ENCODE peak calls at places on chromosomes 5 and 9, in four cellular contexts. One of them, this sample, is unnamed.

GRCh38 chr5:123771715-123772114 is 259.7 kb downstream of the CSNK1G3 start:
- DNase-seq in GM23338: peak; percentile 10
- DNase-seq in cardiac muscle cell: no peak
- DNase-seq in stomach: no peak
- DNase-seq in this sample: no peak

GRCh38 chr5:57033103-57033502 is 81.2 kb upstream of the MIER3 start:
- DNase-seq in GM23338: no peak
- DNase-seq in cardiac muscle cell: no peak
- DNase-seq in stomach: peak; percentile 72
- DNase-seq in this sample: no peak

GRCh38 chr5:122656107-122656506 is 118.8 kb upstream of the SNX2 start:
- DNase-seq in GM23338: no peak
- DNase-seq in cardiac muscle cell: no peak
- DNase-seq in stomach: no peak
- DNase-seq in this sample: no peak

GRCh38 chr5:151189151-151189550 is 31.6 kb upstream of the ANXA6 start:
- DNase-seq in GM23338: no peak
- DNase-seq in cardiac muscle cell: no peak
- DNase-seq in stomach: no peak
- DNase-seq in this sample: no peak

GRCh38 chr5:36369092-36369737 is 67.5 kb upstream of the RANBP3L start:
- DNase-seq in GM23338: no peak
- DNase-seq in cardiac muscle cell: no peak
- DNase-seq in stomach: no peak
- DNase-seq in this sample: no peak

GRCh38 chr5:122864400-122864799 is 19.0 kb downstream of the SNX24 start:
- DNase-seq in GM23338: no peak
- DNase-seq in cardiac muscle cell: no peak
- DNase-seq in stomach: no peak
- DNase-seq in this sample: no peak

GRCh38 chr5:41087461-41087860 is 16.3 kb upstream of the MROH2B start:
- DNase-seq in GM23338: no peak
- DNase-seq in cardiac muscle cell: no peak
- DNase-seq in stomach: no peak
- DNase-seq in this sample: no peak

GRCh38 chr5:146409081-146409671 is 38.0 kb upstream of the TCERG1 start:
- DNase-seq in GM23338: no peak
- DNase-seq in cardiac muscle cell: no peak
- DNase-seq in stomach: no peak
- DNase-seq in this sample: no peak

GRCh38 chr5:68884144-68884754 is 209.6 kb upstream of the SLC30A5 start:
- DNase-seq in GM23338: no peak
- DNase-seq in cardiac muscle cell: no peak
- DNase-seq in stomach: no peak
- DNase-seq in this sample: no peak

GRCh38 chr5:111099058-111099778 is 7.1 kb downstream of the WDR36 start:
- DNase-seq in GM23338: no peak
- DNase-seq in cardiac muscle cell: no peak
- DNase-seq in stomach: no peak
- DNase-seq in this sample: no peak

GRCh38 chr5:154368041-154368800 is 77.6 kb upstream of the SAP30L start:
- DNase-seq in GM23338: peak; percentile 88
- DNase-seq in cardiac muscle cell: peak; percentile 23
- DNase-seq in stomach: no peak
- DNase-seq in this sample: peak; percentile 31

GRCh38 chr9:71253021-71253420 is 131.6 kb upstream of the TRPM3 start:
- DNase-seq in GM23338: no peak
- DNase-seq in cardiac muscle cell: no peak
- DNase-seq in stomach: no peak
- DNase-seq in this sample: no peak

GRCh38 chr5:131142970-131143617 is 22.0 kb downstream of the HINT1 start:
- DNase-seq in GM23338: no peak
- DNase-seq in cardiac muscle cell: no peak
- DNase-seq in stomach: no peak
- DNase-seq in this sample: no peak

GRCh38 chr9:125495137-125496119 is 211.6 kb downstream of the MAPKAP1 start:
- DNase-seq in GM23338: no peak
- DNase-seq in cardiac muscle cell: no peak
- DNase-seq in stomach: no peak
- DNase-seq in this sample: no peak

GRCh38 chr9:91178281-91179236 is 183.2 kb downstream of the AUH start:
- DNase-seq in GM23338: no peak
- DNase-seq in cardiac muscle cell: no peak
- DNase-seq in stomach: peak; percentile 26
- DNase-seq in this sample: peak; percentile 22

GRCh38 chr5:171850354-171850947 is 64.8 kb downstream of the SMIM23 start:
- DNase-seq in GM23338: peak; percentile 90
- DNase-seq in cardiac muscle cell: peak; percentile 30
- DNase-seq in stomach: no peak
- DNase-seq in this sample: no peak

GRCh38 chr5:159511570-159511969 is 181.3 kb upstream of the IL12B start:
- DNase-seq in GM23338: no peak
- DNase-seq in cardiac muscle cell: no peak
- DNase-seq in stomach: no peak
- DNase-seq in this sample: no peak

DNA sequence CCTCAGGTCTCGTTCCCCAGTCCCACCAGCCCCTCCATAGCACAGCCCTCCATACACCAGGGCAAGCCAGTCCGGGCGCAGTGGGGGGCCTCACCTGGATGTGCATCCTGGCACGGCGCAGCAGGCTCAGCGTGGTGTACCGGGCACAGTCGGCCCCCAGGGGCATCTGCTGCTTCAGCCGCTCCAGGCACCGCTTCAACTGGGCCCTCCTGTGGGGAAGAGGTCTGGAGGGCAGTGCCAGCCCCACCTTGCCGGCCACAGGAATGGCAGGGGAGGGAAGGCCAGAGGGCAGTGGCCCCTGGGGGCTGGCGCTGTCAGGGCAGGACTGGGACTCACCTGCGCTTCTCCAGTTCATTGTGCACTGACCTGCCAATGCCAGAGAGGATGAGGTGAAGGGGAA is 1.4 kb downstream of the MXD3 start:
- DNase-seq in GM23338: no peak
- DNase-seq in cardiac muscle cell: no peak
- DNase-seq in stomach: no peak
- DNase-seq in this sample: no peak
- H3K4me1 ChIP-seq in GM23338: peaks cover 12% of the 10 kb centered on the region
- H3K4me1 ChIP-seq in cardiac muscle cell: no peaks in the 10 kb centered on the region
- H3K4me1 ChIP-seq in stomach: peaks cover 50% of the 10 kb centered on the region
- H3K4me1 ChIP-seq in this sample: no peaks in the 10 kb centered on the region

GRCh38 chr9:136851941-136852663 is at the start of gene MAMDC4:
- DNase-seq in GM23338: no peak
- DNase-seq in cardiac muscle cell: no peak
- DNase-seq in stomach: peak; percentile 57
- DNase-seq in this sample: no peak

GRCh38 chr9:136852664-136853595 is 784 bp downstream of the MAMDC4 start:
- DNase-seq in GM23338: no peak
- DNase-seq in cardiac muscle cell: no peak
- DNase-seq in stomach: no peak
- DNase-seq in this sample: no peak

GRCh38 chr9:136854113-136854841 is 2.1 kb downstream of the MAMDC4 start:
- DNase-seq in GM23338: no peak
- DNase-seq in cardiac muscle cell: no peak
- DNase-seq in stomach: no peak
- DNase-seq in this sample: no peak

GRCh38 chr9:136854842-136855460 is 2.8 kb downstream of the MAMDC4 start:
- DNase-seq in GM23338: no peak
- DNase-seq in cardiac muscle cell: no peak
- DNase-seq in stomach: no peak
- DNase-seq in this sample: no peak

GRCh38 chr9:136853596-136854112 is 1.5 kb downstream of the MAMDC4 start:
- DNase-seq in GM23338: no peak
- DNase-seq in cardiac muscle cell: no peak
- DNase-seq in stomach: no peak
- DNase-seq in this sample: no peak
- TF ChIP-seq CTCF in GM23338: peak; percentile 18
- TF ChIP-seq CTCF in cardiac muscle cell: no peak
- TF ChIP-seq CTCF in stomach: no peak
- TF ChIP-seq CTCF in this sample: no peak

GRCh38 chr5:110094109-110094508 is 404.4 kb downstream of the MAN2A1 start:
- DNase-seq in GM23338: no peak
- DNase-seq in cardiac muscle cell: no peak
- DNase-seq in stomach: no peak
- DNase-seq in this sample: no peak

GRCh38 chr5:110099562-110099961 is 409.8 kb downstream of the MAN2A1 start:
- DNase-seq in GM23338: no peak
- DNase-seq in cardiac muscle cell: no peak
- DNase-seq in stomach: no peak
- DNase-seq in this sample: no peak

GRCh38 chr5:110096419-110096818 is 406.7 kb downstream of the MAN2A1 start:
- DNase-seq in GM23338: no peak
- DNase-seq in cardiac muscle cell: no peak
- DNase-seq in stomach: no peak
- DNase-seq in this sample: no peak

GRCh38 chr5:110092955-110093785 is 403.4 kb downstream of the MAN2A1 start:
- DNase-seq in GM23338: peak; percentile 14
- DNase-seq in cardiac muscle cell: no peak
- DNase-seq in stomach: peak; percentile 57
- DNase-seq in this sample: no peak

DNA sequence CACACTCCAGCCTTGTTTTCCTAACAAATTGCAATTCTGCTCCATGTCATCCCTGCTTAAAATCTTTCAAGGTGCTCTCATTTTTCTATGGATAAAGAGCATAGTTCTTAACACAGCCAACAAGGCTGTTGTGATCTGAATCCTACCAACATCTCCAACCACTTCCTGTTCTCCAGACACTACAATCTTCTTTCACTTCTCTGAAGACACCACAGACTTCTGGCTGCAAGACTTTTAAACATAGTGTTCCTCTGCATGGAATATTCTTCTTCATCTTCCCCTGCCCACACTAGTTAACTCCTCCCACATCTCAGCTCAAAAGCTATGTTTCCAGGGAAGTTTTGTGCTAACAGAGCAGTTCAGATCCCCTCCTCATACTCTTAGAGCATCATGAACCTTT is 404.8 kb downstream of the MAN2A1 start:
- DNase-seq in GM23338: no peak
- DNase-seq in cardiac muscle cell: no peak
- DNase-seq in stomach: no peak
- DNase-seq in this sample: no peak
- H3K27me3 ChIP-seq in GM23338: no peaks in the 10 kb centered on the region
- H3K27me3 ChIP-seq in cardiac muscle cell: no peaks in the 10 kb centered on the region
- H3K27me3 ChIP-seq in stomach: no peaks in the 10 kb centered on the region
- H3K27me3 ChIP-seq in this sample: no peaks in the 10 kb centered on the region

DNA sequence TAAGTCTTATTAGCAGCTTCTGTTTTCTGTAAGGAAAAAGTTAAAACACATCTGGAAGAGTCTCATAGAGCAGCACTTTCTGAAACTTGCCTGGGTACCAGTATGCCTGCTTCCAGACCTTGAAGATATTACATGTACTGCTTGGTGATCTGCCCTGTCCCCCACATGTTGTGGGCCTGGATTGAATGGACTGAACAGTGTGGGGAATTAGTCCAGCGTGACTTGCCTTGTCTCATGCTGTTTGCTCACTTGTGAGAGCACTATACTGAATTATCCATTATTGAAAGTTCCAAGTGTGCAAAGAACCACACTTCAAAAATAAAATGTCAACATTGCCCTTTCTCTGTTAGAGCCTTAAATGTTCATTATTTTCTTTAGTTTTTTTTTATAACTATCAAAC is 8.9 kb downstream of the CTNNA1 start:
- DNase-seq in GM23338: no peak
- DNase-seq in cardiac muscle cell: no peak
- DNase-seq in stomach: no peak
- DNase-seq in this sample: no peak
- H3K4me1 ChIP-seq in GM23338: peaks cover 21% of the 10 kb centered on the region
- H3K4me1 ChIP-seq in cardiac muscle cell: peaks cover 13% of the 10 kb centered on the region
- H3K4me1 ChIP-seq in stomach: peaks cover 87% of the 10 kb centered on the region
- H3K4me1 ChIP-seq in this sample: peaks cover 26% of the 10 kb centered on the region

GRCh38 chr9:7234144-7234543 is 476.4 kb downstream of the KDM4C start:
- DNase-seq in GM23338: peak; percentile 95
- DNase-seq in cardiac muscle cell: peak; percentile 21
- DNase-seq in stomach: no peak
- DNase-seq in this sample: no peak
- TF ChIP-seq CTCF in GM23338: peak; percentile 91
- TF ChIP-seq CTCF in cardiac muscle cell: peak; percentile 80
- TF ChIP-seq CTCF in stomach: no peak
- TF ChIP-seq CTCF in this sample: no peak

DNA sequence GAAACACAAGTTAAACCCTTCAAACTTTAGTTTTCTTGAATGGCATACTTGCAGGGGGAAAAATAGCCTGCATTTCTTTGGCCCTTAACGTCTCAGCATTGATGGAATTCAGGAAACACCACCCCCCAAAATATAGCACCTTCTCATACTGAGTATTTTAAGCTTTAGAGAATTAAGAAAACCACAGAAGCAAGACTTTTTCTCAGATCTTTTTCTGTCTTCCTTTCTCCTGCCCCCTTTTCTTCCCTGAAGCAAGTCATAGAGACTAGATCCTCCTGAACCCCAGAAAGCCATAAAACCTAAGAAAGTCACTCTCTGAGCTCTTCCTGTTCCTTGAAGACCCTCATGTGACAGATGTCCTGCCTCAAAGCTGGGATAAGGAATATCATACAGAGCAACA is 1069.9 kb downstream of the EFNA5 start:
- DNase-seq in GM23338: no peak
- DNase-seq in cardiac muscle cell: no peak
- DNase-seq in stomach: no peak
- DNase-seq in this sample: no peak
- H3K27me3 ChIP-seq in GM23338: no peaks in the 10 kb centered on the region
- H3K27me3 ChIP-seq in cardiac muscle cell: no peaks in the 10 kb centered on the region
- H3K27me3 ChIP-seq in stomach: no peaks in the 10 kb centered on the region
- H3K27me3 ChIP-seq in this sample: no peaks in the 10 kb centered on the region

DNA sequence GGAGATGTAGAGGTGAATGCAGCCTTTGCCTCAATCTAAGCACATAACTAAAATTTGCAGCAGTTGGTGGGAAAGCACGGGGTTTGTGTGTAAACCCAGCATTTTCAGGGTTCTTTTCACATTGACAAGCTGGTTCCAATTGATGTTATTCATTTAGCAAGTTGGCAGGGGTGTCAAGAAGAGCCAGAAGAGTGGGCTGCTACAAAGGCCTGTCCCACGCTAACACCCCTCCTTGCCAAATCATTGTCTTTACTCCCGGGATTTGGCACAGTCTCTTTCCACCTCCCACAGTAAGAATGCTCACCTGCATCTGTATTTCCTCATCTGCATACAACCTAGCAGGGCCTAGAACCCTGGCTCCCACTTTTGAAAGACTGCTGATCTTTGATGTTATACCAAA is 11.8 kb downstream of the RGMB start:
- DNase-seq in GM23338: no peak
- DNase-seq in cardiac muscle cell: no peak
- DNase-seq in stomach: no peak
- DNase-seq in this sample: no peak
- H3K4me1 ChIP-seq in GM23338: peaks cover 53% of the 10 kb centered on the region
- H3K4me1 ChIP-seq in cardiac muscle cell: no peaks in the 10 kb centered on the region
- H3K4me1 ChIP-seq in stomach: peaks cover 97% of the 10 kb centered on the region
- H3K4me1 ChIP-seq in this sample: peaks cover 15% of the 10 kb centered on the region

GRCh38 chr9:89872426-89872912 is 267.7 kb downstream of the GADD45G start:
- DNase-seq in GM23338: no peak
- DNase-seq in cardiac muscle cell: no peak
- DNase-seq in stomach: peak; percentile 9
- DNase-seq in this sample: no peak

GRCh38 chr9:89870207-89870606 is 265.4 kb downstream of the GADD45G start:
- DNase-seq in GM23338: no peak
- DNase-seq in cardiac muscle cell: no peak
- DNase-seq in stomach: peak; percentile 7
- DNase-seq in this sample: no peak

GRCh38 chr9:89868100-89868499 is 263.3 kb downstream of the GADD45G start:
- DNase-seq in GM23338: no peak
- DNase-seq in cardiac muscle cell: no peak
- DNase-seq in stomach: no peak
- DNase-seq in this sample: no peak

GRCh38 chr9:89871871-89872331 is 267.1 kb downstream of the GADD45G start:
- DNase-seq in GM23338: no peak
- DNase-seq in cardiac muscle cell: no peak
- DNase-seq in stomach: peak; percentile 19
- DNase-seq in this sample: no peak

GRCh38 chr9:89869774-89870173 is 265.0 kb downstream of the GADD45G start:
- DNase-seq in GM23338: no peak
- DNase-seq in cardiac muscle cell: no peak
- DNase-seq in stomach: no peak
- DNase-seq in this sample: no peak
- TF ChIP-seq CTCF in GM23338: peak; percentile 13
- TF ChIP-seq CTCF in cardiac muscle cell: no peak
- TF ChIP-seq CTCF in stomach: no peak
- TF ChIP-seq CTCF in this sample: no peak

This sample was measured in lung.